ENCODE peak calls at places on chromosomes 6 and 20, in five cellular contexts. Z, V, E, L and Y are unnamed samples.

GRCh38 chr20:10721112-10721896 is 47.5 kb upstream of the JAG1 start:
- DNase-seq in E (no peak), L (no peak), Z (no peak), V (no peak), Y (no peak)

GRCh38 chr20:50596694-50597021 is 86.5 kb downstream of the PTPN1 start:
- DNase-seq in V (no peak), L (no peak), Z (no peak), E (no peak), Y (no peak)

GRCh38 chr20:44279228-44279627 is 31.8 kb downstream of the FITM2 start:
- DNase-seq in Z (no peak), E (no peak), V (no peak), L (no peak), Y (no peak)

GRCh38 chr20:49888341-49889244 is 26.7 kb downstream of the SPATA2 start:
- DNase-seq in L (no peak), Z (no peak), E (peak), V (no peak), Y (peak)

GRCh38 chr6:1024587-1024986 is 287.3 kb upstream of the FOXQ1 start:
- DNase-seq in E (no peak), Z (no peak), V (no peak), L (no peak), Y (peak)

GRCh38 chr20:56439784-56440291 is 27.8 kb downstream of the CASS4 start:
- DNase-seq in E (peak), L (no peak), Z (no peak), V (no peak), Y (no peak)

GRCh38 chr20:59013959-59014608 is 5.1 kb upstream of the TUBB1 start:
- DNase-seq in L (peak), E (no peak), V (peak), Z (peak), Y (no peak)

GRCh38 chr6:67640462-67640861 is 994.6 kb upstream of the ADGRB3 start:
- DNase-seq in Z (no peak), E (no peak), L (no peak), V (no peak), Y (no peak)

GRCh38 chr20:6828794-6829423 is 61.4 kb downstream of the BMP2 start:
- DNase-seq in Z (no peak), E (peak), V (no peak), L (peak), Y (peak)

GRCh38 chr6:157272866-157273755 is 50.2 kb downstream of the TMEM242 start:
- DNase-seq in E (no peak), Z (no peak), L (no peak), V (peak), Y (no peak)
- TF ChIP-seq CTCF in E (no peak), Z (peak), L (no peak), V (no peak), Y (no peak)

GRCh38 chr20:9172908-9173307 is 104.0 kb downstream of the PLCB4 start:
- DNase-seq in Z (no peak), L (no peak), V (no peak), E (no peak), Y (no peak)
- TF ChIP-seq CTCF in Z (no peak), L (no peak), V (no peak), E (peak), Y (peak)

GRCh38 chr6:157956171-157956730 is 25.4 kb upstream of the SYNJ2 start:
- DNase-seq in Z (no peak), L (no peak), E (no peak), V (no peak), Y (no peak)
- TF ChIP-seq CTCF in Z (no peak), L (no peak), E (no peak), V (no peak), Y (no peak)

GRCh38 chr20:19056909-19057308 is 155.5 kb upstream of the SLC24A3 start:
- DNase-seq in V (no peak), L (no peak), Z (no peak), E (no peak), Y (no peak)
- TF ChIP-seq CTCF in V (no peak), L (no peak), Z (peak), E (no peak), Y (no peak)

DNA sequence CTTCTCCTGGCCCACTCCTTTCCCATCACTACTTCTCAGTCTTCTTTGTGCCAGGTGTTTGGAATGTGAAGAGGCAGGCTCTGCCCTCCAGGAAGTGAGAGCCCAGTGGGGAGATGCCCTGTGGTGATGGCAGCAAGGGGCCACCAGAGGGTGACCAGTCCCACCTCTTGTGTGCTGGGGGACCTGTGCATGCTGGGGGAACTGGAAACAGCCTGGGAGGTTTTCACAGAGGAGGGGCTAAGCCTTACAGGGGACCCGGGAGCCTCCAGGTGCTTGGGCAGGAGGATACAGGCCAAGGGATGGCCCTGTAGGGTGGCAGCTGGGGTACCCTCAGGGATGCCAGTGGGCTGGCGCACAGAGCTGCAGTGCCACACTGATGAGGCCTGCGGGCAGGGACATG is 72.3 kb downstream of the RAMACL start:
- DNase-seq in E (no peak), V (no peak), L (no peak), Z (no peak), Y (no peak)
- TF ChIP-seq CTCF in E (no peak), V (no peak), L (no peak), Z (no peak), Y (peak)

DNA sequence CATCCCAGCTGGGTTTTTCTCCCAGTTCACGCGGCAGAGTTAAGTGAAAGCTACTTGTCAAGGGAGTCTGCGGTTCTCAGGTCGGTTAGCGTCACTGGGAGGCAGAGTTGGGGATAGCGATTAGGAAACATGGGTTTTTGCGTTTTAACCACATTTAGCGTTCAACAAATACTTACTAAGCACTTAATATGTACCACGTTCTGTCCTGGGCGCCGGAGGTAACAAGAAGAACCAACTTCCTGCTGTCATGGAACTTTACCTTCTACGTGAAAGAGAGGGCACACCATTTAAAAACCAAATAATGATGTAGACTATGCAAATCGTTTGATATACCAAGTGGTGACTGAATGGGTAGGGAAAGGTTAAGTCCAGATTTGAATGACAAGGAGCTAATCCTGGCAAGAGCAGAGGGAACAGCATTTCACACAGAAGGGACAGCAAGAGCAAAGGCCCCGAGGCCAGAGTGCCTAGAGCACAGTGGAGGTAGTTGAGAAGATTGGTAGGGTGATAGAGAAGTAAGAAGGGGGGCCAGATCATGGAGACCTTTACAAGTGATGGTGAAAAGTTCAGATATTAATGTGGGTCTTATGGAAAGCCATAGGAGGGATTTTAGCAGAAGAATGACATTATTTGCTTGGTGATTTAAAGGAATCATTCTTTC is 740 bp downstream of the RIOK1 start:
- DNase-seq in V (no peak), L (no peak), Z (no peak), E (no peak), Y (no peak)
- TF ChIP-seq CTCF in V (no peak), L (peak), Z (peak), E (no peak), Y (peak)

DNA sequence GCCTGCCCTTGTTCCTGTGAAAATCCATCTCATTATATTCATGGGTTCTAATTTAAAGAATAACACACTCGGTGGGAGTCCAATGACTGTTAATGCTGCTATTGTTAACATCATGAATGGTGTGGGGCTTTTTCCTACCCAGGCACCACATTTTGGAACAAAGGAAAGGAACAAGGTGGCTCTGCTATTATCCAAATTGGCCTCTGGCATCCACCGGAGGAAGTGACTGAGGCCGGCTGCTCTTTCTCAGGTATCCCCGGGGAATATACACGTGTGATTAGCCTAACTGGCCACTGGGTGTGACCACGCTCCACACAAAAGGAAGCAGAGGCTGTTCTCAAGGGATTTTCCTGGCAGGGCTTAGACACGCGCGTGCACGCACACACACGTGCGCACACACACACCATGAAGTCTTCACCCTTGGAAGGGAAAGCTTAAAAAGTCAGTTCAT is 601.2 kb upstream of the ARID1B start:
- DNase-seq in L (no peak), Z (no peak), V (no peak), E (no peak), Y (no peak)
- TF ChIP-seq CTCF in L (no peak), Z (peak), V (no peak), E (peak), Y (peak)